ENCODE peak calls at places on chromosome 1, in four cellular contexts. G is K562, A is GM23338, T is neural progenitor cell. S is an unnamed sample. For H3K4me1, the result is how much of the 10 kb centered on the place peaks cover.

GRCh38 chr1:212699104-212699838 is 369 bp downstream of the BATF3 start:
- DNase-seq in A (peak), T (peak), G (peak), S (peak)

GRCh38 chr1:171590022-171590421 is 32.0 kb upstream of the MYOCOS start:
- DNase-seq in T (no peak), A (no peak), G (no peak), S (peak)

GRCh38 chr1:114037952-114038867 is 58.9 kb downstream of the OLFML3 start:
- DNase-seq in T (peak), A (peak), G (no peak), S (no peak)

GRCh38 chr1:182629674-182630073 is 25.5 kb upstream of the RGS16 start:
- DNase-seq in T (peak), G (no peak), A (no peak), S (no peak)

GRCh38 chr1:98766241-98766640 is 104.7 kb downstream of the SNX7 start:
- DNase-seq in A (no peak), G (no peak), T (no peak), S (no peak)

GRCh38 chr1:89065077-89065868 is at the start of gene GBP1:
- DNase-seq in T (no peak), A (no peak), G (no peak), S (peak)

GRCh38 chr1:226073184-226073950 is 10.9 kb downstream of the H3-3A start:
- DNase-seq in T (no peak), A (no peak), G (no peak), S (no peak)

GRCh38 chr1:12448746-12449177 is 169.2 kb downstream of the DHRS3 start:
- DNase-seq in T (no peak), A (no peak), G (peak), S (peak)

GRCh38 chr1:185663332-185663731 is 70.9 kb upstream of the HMCN1 start:
- DNase-seq in T (no peak), A (no peak), G (no peak), S (no peak)

GRCh38 chr1:6028042-6028895 is 17.4 kb upstream of the KCNAB2 start:
- DNase-seq in G (no peak), A (no peak), T (no peak), S (no peak)
- H3K4me1 ChIP-seq in G (under half), A (under half), T (under half), S (under half)

DNA sequence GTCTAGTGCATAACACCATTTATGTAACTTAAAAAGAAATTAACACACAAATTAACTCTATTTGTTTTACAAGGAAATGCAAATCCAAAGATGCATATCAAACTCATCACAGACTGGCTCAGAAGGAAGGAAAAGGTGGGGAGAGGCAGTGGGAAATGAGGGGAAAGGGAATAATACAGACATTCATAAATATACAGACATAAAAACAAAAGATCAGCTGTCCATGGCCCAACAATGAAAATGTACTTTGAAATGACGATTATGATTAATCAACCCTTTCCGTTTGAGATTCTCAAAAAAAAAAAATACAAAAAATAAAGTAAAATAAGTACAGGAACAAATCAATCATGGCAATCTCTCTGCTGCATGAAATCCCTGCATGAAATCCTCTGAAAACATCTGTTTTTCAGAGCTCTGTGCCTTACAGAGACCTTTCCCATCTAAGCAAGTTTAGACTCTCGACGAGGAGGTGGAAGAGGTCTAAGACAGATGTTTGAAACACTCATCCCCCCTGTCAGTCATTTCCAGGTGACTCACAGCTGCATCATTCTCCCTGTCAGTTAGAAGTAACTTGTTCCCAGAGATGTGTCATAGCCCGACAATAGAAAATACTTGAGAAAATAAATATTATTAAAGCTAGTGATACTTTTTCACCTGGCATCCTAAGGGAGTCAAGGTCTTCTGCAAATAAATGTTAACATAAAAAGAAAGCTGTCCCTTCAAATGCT is 41.4 kb upstream of the SEC16B start:
- DNase-seq in T (no peak), A (peak), G (no peak), S (peak)
- TF ChIP-seq EZH2 in T (no peak), A (no peak), G (no peak), S (no peak)

DNA sequence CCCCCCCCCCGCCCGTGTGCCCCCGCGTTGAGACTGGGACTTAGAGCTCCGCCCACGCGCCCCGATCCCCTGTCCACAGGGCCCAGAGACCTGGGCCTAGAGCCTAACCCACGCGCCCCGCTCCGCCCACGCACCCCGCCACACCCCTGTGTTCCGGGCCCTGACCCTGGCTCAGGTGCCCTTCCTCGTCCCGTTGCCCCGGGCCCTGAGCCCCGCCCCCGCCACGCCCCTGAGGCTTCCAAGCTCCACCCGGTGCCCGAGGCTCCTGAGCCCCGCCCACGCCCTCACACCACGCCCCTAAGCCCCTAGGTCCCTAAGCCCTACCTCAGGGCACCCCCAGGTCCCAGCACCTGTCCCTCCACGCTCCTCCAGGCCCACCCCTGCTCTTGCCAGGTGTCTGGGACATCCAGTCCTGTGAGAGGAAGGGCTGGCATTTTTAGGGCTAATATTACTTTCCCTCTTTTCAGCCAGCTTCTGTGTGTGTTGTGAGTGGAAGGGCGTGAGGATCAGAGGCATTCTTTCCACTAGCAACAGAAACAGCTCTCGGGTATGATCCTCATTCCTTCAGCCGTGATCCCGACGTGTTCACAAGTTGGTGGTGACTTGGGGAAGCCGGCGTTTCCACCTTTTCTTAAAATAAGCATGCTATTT is 614 bp upstream of the GPR157 start:
- DNase-seq in G (peak), A (peak), T (peak), S (peak)
- H3K4me1 ChIP-seq in G (under half), A (under half), T (under half), S (under half)

GRCh38 chr1:10862743-10863335 is 66.4 kb upstream of the CASZ1 start:
- DNase-seq in T (no peak), G (no peak), A (no peak), S (no peak)
- TF ChIP-seq EZH2 in T (no peak), G (no peak), A (no peak), S (no peak)

GRCh38 chr1:176203735-176204134 is 3.4 kb downstream of the COP1 start:
- DNase-seq in T (no peak), G (no peak), A (no peak), S (no peak)
- H3K4me1 ChIP-seq in T (under half), G (under half), A (under half), S (under half)

DNA sequence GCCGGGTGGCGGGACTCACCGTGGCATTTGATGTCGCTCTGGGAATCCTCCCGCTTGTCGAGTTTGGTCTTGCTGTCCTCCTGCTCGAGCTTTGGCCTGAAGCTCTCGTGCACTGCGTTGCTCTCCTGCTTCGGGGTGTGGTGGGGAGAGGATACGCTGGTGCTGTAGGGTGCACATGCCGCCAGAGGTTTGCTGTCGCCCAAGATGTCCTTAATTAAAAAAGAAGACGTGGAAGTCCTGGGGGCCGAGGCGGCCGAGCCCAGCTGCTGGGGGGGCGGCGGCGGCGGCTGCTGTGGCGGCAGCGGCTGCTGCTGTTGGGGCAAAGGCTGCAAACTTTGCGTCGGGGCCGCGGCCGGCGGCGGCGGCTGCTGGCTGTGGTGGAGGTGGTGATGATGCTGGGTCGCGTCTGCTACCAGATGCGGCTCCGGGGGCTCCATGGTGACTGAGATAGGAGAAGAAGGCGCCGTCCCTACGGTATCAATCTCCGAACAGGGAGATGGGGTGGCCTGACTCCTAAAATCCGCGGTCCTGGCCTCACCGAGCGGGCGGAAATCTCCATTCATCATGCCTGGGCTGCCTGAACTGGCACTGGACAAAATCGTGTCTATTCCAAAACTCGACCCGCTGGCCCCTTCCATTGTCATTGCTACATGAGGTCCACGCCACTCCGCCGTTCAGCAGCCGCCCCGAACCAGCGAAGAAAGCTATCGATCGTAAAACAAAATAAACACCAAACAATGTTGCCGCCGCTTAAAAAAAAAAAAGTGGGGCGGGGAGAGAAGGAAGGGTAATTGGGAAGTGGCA is at the start of gene BARHL2:
- DNase-seq in T (peak), G (no peak), A (peak), S (no peak)
- TF ChIP-seq EZH2 in T (peak), G (no peak), A (peak), S (peak)

DNA sequence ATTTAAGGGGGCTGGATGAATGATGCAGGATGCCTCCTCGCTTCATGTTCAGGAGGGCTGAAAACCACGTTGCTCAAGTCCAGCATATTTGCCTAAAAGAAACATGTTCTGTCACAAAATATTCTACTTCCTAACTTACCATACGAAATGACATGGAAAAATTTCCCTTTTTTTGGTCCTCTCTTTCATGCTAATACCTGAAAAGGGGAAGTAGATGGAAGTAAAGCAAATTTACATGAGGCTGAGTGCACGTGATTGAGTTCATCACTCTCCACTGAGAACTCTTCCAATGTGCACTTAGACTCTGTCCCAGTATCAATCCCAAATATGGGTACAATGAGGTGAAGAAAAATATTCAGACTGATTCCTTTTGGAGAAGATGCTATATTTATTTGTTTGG is 23.0 kb downstream of the XCL2 start:
- DNase-seq in A (no peak), G (no peak), T (no peak), S (no peak)
- H3K4me1 ChIP-seq in A (under half), G (under half), T (under half), S (under half)

GRCh38 chr1:39690225-39690624 is 1.0 kb downstream of the HPCAL4 start:
- DNase-seq in G (no peak), A (no peak), T (no peak), S (no peak)

GRCh38 chr1:39690943-39691382 is 270 bp downstream of the HPCAL4 start:
- DNase-seq in T (no peak), A (no peak), G (no peak), S (no peak)

GRCh38 chr1:39692152-39693064 is 1.2 kb upstream of the HPCAL4 start:
- DNase-seq in A (peak), G (no peak), T (peak), S (no peak)

GRCh38 chr1:39689635-39690034 is 1.6 kb downstream of the HPCAL4 start:
- DNase-seq in T (peak), G (no peak), A (no peak), S (no peak)

DNA sequence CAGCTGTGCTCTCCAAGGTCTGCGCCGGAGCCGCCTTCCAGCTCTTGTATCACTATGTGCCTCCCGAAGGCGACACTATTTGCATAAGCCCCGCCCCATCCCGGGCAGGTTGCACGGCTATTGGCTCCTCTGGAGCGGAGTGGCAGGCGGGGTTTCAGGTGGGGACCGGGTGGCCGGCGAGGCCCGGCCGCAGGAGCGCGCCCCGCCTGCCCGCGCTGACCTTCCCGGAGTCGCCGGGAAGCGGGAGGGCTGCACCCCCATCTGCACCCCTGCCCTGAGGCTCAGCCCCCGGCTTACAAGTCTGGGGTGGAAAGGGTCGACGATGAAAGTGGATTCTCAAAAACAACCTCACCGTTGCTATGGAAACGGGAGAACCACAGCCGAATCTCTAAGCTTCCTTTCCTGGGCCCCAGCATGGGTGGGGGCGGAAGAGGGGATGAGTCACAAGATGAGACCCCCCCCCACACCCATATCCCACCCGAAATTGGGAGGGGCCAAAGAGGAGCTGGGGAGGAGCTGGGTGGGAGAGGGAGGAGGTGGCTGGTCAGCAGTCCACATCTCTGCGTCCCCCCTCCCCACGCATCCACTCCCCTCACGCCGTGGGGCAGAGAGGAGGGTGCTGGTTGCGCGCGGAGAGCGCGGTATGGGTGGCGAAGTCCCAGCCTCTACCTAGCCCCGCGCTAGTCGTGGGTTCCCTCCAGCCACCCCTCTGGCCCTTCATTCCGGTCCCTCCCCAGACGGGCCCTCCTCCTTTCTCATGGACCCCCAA is at the start of gene HPCAL4:
- DNase-seq in G (peak), A (peak), T (peak), S (peak)
- TF ChIP-seq EZH2 in G (no peak), A (no peak), T (peak), S (peak)

GRCh38 chr1:21741206-21741605 is 41.7 kb downstream of the USP48 start:
- DNase-seq in T (no peak), G (no peak), A (no peak), S (no peak)

GRCh38 chr1:21749109-21749508 is 33.8 kb downstream of the USP48 start:
- DNase-seq in T (no peak), G (no peak), A (no peak), S (no peak)

GRCh38 chr1:21742578-21742977 is 40.4 kb downstream of the USP48 start:
- DNase-seq in T (no peak), G (no peak), A (no peak), S (no peak)

GRCh38 chr1:21743476-21743875 is 39.5 kb downstream of the USP48 start:
- DNase-seq in T (no peak), A (no peak), G (no peak), S (no peak)
- H3K4me1 ChIP-seq in T (under half), A (under half), G (under half), S (under half)

S was measured in fibroblast of lung.